ENCODE peak calls at places on chromosomes 7 and 10, in six cellular contexts. I, L, K, A, Y and W are unnamed samples.

GRCh38 chr7:88377421-88377820 is 70.7 kb upstream of the STEAP4 start:
- DNase-seq in K (no peak), A (no peak), L (no peak), Y (peak; percentile 21), I (no peak), W (no peak)

GRCh38 chr7:36668080-36668479 is 56.2 kb downstream of the AOAH start:
- DNase-seq in K (no peak), I (no peak), L (peak; percentile 84), A (no peak), Y (peak; percentile 73), W (no peak)

GRCh38 chr10:71073451-71074175 is 138.8 kb upstream of the UNC5B start:
- DNase-seq in A (no peak), I (no peak), L (no peak), K (no peak), Y (no peak), W (no peak)

GRCh38 chr10:58781873-58782488 is 269.3 kb downstream of the BICC1 start:
- DNase-seq in K (no peak), A (no peak), L (peak; percentile 40), Y (peak; percentile 47), I (peak; percentile 43), W (no peak)

GRCh38 chr7:20562461-20562860 is 53.0 kb upstream of the ABCB5 start:
- DNase-seq in I (no peak), Y (peak; percentile 74), L (peak; percentile 36), K (no peak), A (no peak), W (no peak)

GRCh38 chr10:104903433-104903832 is 262.3 kb downstream of the SORCS3 start:
- DNase-seq in I (no peak), A (no peak), K (no peak), Y (no peak), L (no peak), W (no peak)

GRCh38 chr10:103660364-103661197 is 167.1 kb downstream of the NEURL1 start:
- DNase-seq in K (no peak), Y (peak; percentile 33), L (peak; percentile 60), I (peak; percentile 56), A (peak; percentile 40), W (no peak)

GRCh38 chr7:47690902-47691558 is 109.1 kb upstream of the TNS3 start:
- DNase-seq in Y (no peak), L (peak; percentile 82), A (no peak), I (peak; percentile 49), K (peak; percentile 48), W (no peak)

GRCh38 chr10:18607979-18608378 is 43.4 kb downstream of the NSUN6 start:
- DNase-seq in A (no peak), Y (peak; percentile 31), I (no peak), K (no peak), L (peak; percentile 27), W (no peak)

GRCh38 chr7:42552227-42552626 is 315.2 kb upstream of the GLI3 start:
- DNase-seq in A (no peak), K (no peak), I (no peak), Y (peak; percentile 33), L (no peak), W (no peak)

GRCh38 chr10:5611899-5612680 is 54.3 kb downstream of the ASB13 start:
- DNase-seq in A (no peak), L (peak; percentile 29), I (no peak), Y (no peak), K (no peak), W (no peak)

GRCh38 chr7:153886121-153886505 is 166.1 kb upstream of the DPP6 start:
- DNase-seq in L (no peak), A (no peak), Y (no peak), I (no peak), K (no peak), W (no peak)

GRCh38 chr7:2609001-2609411 is 22.8 kb upstream of the TTYH3 start:
- DNase-seq in L (no peak), Y (no peak), I (no peak), K (no peak), A (peak; percentile 75), W (peak; percentile 46)
- TF ChIP-seq CTCF in L (peak; percentile 49), Y (peak; percentile 9), I (peak; percentile 78), K (peak; percentile 52), A (peak; percentile 15), W (peak; percentile 46)

GRCh38 chr7:151340794-151341356 is 737 bp upstream of the NUB1 start:
- DNase-seq in A (no peak), L (no peak), Y (no peak), K (no peak), I (no peak), W (no peak)

GRCh38 chr7:151341357-151342101 is at the start of gene NUB1:
- DNase-seq in L (peak; percentile 67), A (peak; percentile 52), K (peak; percentile 46), I (peak; percentile 75), Y (peak; percentile 85), W (peak; percentile 90)

GRCh38 chr7:151343516-151343915 is 1.9 kb downstream of the NUB1 start:
- DNase-seq in Y (no peak), A (no peak), I (no peak), L (no peak), K (no peak), W (no peak)

GRCh38 chr7:151342811-151343210 is 1.2 kb downstream of the NUB1 start:
- DNase-seq in I (no peak), A (no peak), Y (peak; percentile 25), K (no peak), L (no peak), W (no peak)

GRCh38 chr7:151342102-151342646 is 562 bp downstream of the NUB1 start:
- DNase-seq in K (no peak), L (no peak), A (no peak), Y (no peak), I (no peak), W (no peak)
- H3K27ac ChIP-seq in K (no peak overlapping the region), L (peak overlapping the region; percentile 65), A (peak overlapping the region; percentile 54), Y (peak overlapping the region; percentile 72), I (peak overlapping the region; percentile 29), W (peak overlapping the region; percentile 70)

GRCh38 chr10:14801693-14802092 is 27.0 kb upstream of the FAM107B start:
- DNase-seq in K (no peak), I (no peak), A (no peak), L (no peak), Y (no peak), W (no peak)
- TF ChIP-seq CTCF in K (peak; percentile 24), I (peak; percentile 35), A (no peak), L (peak; percentile 4), Y (no peak), W (peak; percentile 4)

GRCh38 chr7:26375604-26376207 is 84.0 kb downstream of the SNX10 start:
- DNase-seq in L (no peak), A (no peak), Y (no peak), I (no peak), K (no peak), W (no peak)
- H3K27ac ChIP-seq in L (no peak overlapping the region), A (no peak overlapping the region), Y (no peak overlapping the region), I (no peak overlapping the region), K (no peak overlapping the region), W (peak overlapping the region; percentile 99)

DNA sequence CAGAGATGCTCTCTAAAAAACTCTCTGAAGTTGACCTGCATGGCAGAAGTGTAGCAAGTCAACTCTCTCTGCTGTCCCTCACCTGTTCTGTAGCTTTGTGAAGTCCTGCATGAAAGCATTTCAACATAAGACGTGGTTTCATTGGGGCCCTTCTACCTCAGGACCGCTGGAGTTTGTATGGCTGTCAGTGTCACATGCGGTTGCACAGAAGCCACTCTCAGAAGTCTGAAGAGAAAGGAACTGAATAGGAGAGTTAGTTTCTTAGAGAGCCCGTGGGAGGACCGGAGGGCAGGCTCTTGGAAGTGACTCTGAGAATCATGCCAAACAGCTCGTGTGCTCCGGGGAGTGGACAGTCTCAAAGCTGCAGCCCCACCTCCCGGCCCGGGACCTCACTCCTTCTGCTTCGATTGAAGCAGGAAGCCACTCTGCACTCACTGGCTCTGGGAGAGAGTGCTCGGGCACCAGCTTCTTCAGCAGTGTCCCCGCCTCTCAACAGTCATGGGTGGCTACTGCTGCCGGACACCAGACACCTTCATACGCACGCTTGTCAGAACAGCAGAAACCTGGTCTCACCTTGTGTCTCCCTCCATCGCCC is 486.8 kb downstream of the SDK1 start:
- DNase-seq in Y (no peak), I (peak; percentile 1), K (no peak), L (peak; percentile 11), A (no peak), W (no peak)
- TF ChIP-seq CTCF in Y (no peak), I (no peak), K (no peak), L (no peak), A (no peak), W (no peak)